ENCODE peak calls at places on chromosome 21, in six cellular contexts. N, X, M, K, I and H are unnamed samples.

GRCh38 chr21:46216132-46216747 is 12.3 kb downstream of the LSS start:
- DNase-seq in N (no peak), X (no peak), M (no peak), K (no peak), I (no peak), H (no peak)

GRCh38 chr21:46069719-46070279 is 28.1 kb upstream of the COL6A2 start:
- DNase-seq in N (no peak), X (no peak), M (no peak), K (no peak), I (no peak), H (peak; percentile 23)

GRCh38 chr21:25512095-25513086 is 94.9 kb downstream of the MRPL39 start:
- DNase-seq in N (no peak), X (no peak), M (no peak), K (no peak), I (no peak), H (no peak)

GRCh38 chr21:42593007-42593814 is 60.2 kb upstream of the PDE9A start:
- DNase-seq in N (peak; percentile 63), X (peak; percentile 80), M (peak; percentile 77), K (peak; percentile 28), I (peak; percentile 58), H (peak; percentile 61)

GRCh38 chr21:41011968-41012367 is 156.0 kb upstream of the BACE2 start:
- DNase-seq in N (no peak), X (no peak), M (no peak), K (no peak), I (no peak), H (peak; percentile 57)

GRCh38 chr21:33477066-33477465 is 2.7 kb downstream of the TMEM50B start:
- DNase-seq in N (no peak), X (no peak), M (no peak), K (no peak), I (no peak), H (no peak)

GRCh38 chr21:8991968-8992621 is 1529.3 kb upstream of the TPTE start:
- DNase-seq in N (no peak), X (no peak), M (peak; percentile 1), K (no peak), I (no peak), H (no peak)

GRCh38 chr21:41956926-41957729 is 3.3 kb upstream of the C2CD2 start:
- DNase-seq in N (no peak), X (peak; percentile 90), M (peak; percentile 83), K (peak; percentile 64), I (no peak), H (no peak)

GRCh38 chr21:20802631-20803260 is 195.5 kb upstream of the NCAM2 start:
- DNase-seq in N (no peak), X (no peak), M (no peak), K (no peak), I (no peak), H (no peak)

GRCh38 chr21:19261731-19262367 is 858.3 kb upstream of the TMPRSS15 start:
- DNase-seq in N (no peak), X (no peak), M (no peak), K (no peak), I (no peak), H (no peak)

GRCh38 chr21:26982767-26983166 is 15.9 kb upstream of the ADAMTS5 start:
- DNase-seq in N (no peak), X (peak; percentile 70), M (peak; percentile 75), K (peak; percentile 51), I (no peak), H (no peak)

GRCh38 chr21:28160378-28160777 is 832.3 kb downstream of the LTN1 start:
- DNase-seq in N (no peak), X (peak; percentile 57), M (no peak), K (peak; percentile 68), I (no peak), H (peak; percentile 19)

GRCh38 chr21:42614391-42614790 is 39.0 kb upstream of the PDE9A start:
- DNase-seq in N (no peak), X (no peak), M (no peak), K (no peak), I (no peak), H (no peak)

GRCh38 chr21:15139881-15140280 is 75.1 kb upstream of the NRIP1 start:
- DNase-seq in N (no peak), X (no peak), M (no peak), K (no peak), I (no peak), H (no peak)

GRCh38 chr21:42002421-42002958 is 7.7 kb downstream of the ZBTB21 start:
- DNase-seq in N (no peak), X (peak; percentile 97), M (peak; percentile 89), K (peak; percentile 68), I (no peak), H (no peak)

GRCh38 chr21:42578034-42578433 is 64.4 kb downstream of the SLC37A1 start:
- DNase-seq in N (no peak), X (no peak), M (no peak), K (no peak), I (no peak), H (no peak)

GRCh38 chr21:41726970-41727783 is 39.7 kb downstream of the RIPK4 start:
- DNase-seq in N (peak; percentile 51), X (peak; percentile 89), M (peak; percentile 87), K (peak; percentile 63), I (peak; percentile 69), H (peak; percentile 79)

GRCh38 chr21:19899645-19900044 is 1098.6 kb upstream of the NCAM2 start:
- DNase-seq in N (no peak), X (no peak), M (no peak), K (no peak), I (no peak), H (no peak)

GRCh38 chr21:40120944-40121575 is 253.8 kb downstream of the PCP4 start:
- DNase-seq in N (no peak), X (peak; percentile 35), M (peak; percentile 53), K (no peak), I (no peak), H (no peak)

GRCh38 chr21:23496729-23497128 is 2110.6 kb downstream of the MRPL39 start:
- DNase-seq in N (no peak), X (no peak), M (no peak), K (no peak), I (no peak), H (no peak)

GRCh38 chr21:23475518-23476189 is 2131.6 kb downstream of the MRPL39 start:
- DNase-seq in N (no peak), X (no peak), M (peak; percentile 21), K (no peak), I (no peak), H (no peak)

GRCh38 chr21:38807987-38808386 is 2.3 kb downstream of the ETS2 start:
- DNase-seq in N (no peak), X (no peak), M (no peak), K (no peak), I (no peak), H (no peak)
- H3K4me3 ChIP-seq in N (peak overlapping the region; percentile 97), X (peak overlapping the region; percentile 82), M (peak overlapping the region; percentile 88), K (peak overlapping the region; percentile 88), I (peak overlapping the region; percentile 93), H (peak overlapping the region; percentile 76)

GRCh38 chr21:44991538-44992483 is 52.0 kb downstream of the SLX9 start:
- DNase-seq in N (no peak), X (no peak), M (no peak), K (no peak), I (no peak), H (peak; percentile 22)

GRCh38 chr21:44990921-44991320 is 51.1 kb downstream of the SLX9 start:
- DNase-seq in N (no peak), X (no peak), M (no peak), K (no peak), I (no peak), H (peak; percentile 40)

GRCh38 chr21:44988607-44989537 is 49.0 kb downstream of the SLX9 start:
- DNase-seq in N (no peak), X (no peak), M (no peak), K (no peak), I (peak; percentile 1), H (peak; percentile 13)

GRCh38 chr21:44989538-44989888 is 49.7 kb downstream of the SLX9 start:
- DNase-seq in N (no peak), X (no peak), M (no peak), K (no peak), I (no peak), H (peak; percentile 59)

GRCh38 chr21:44989943-44990780 is 50.3 kb downstream of the SLX9 start:
- DNase-seq in N (no peak), X (no peak), M (no peak), K (no peak), I (no peak), H (peak; percentile 16)
- H3K4me3 ChIP-seq in N (no peak overlapping the region), X (no peak overlapping the region), M (no peak overlapping the region), K (no peak overlapping the region), I (no peak overlapping the region), H (no peak overlapping the region)

GRCh38 chr21:36699546-36700294 is 805 bp downstream of the SIM2 start:
- DNase-seq in N (no peak), X (peak; percentile 28), M (peak; percentile 29), K (no peak), I (no peak), H (no peak)

GRCh38 chr21:36700295-36700960 is 1.5 kb downstream of the SIM2 start:
- DNase-seq in N (no peak), X (no peak), M (no peak), K (no peak), I (no peak), H (no peak)

GRCh38 chr21:36697473-36698159 is 1.3 kb upstream of the SIM2 start:
- DNase-seq in N (no peak), X (no peak), M (no peak), K (no peak), I (no peak), H (no peak)

GRCh38 chr21:36698160-36699025 is 522 bp upstream of the SIM2 start:
- DNase-seq in N (no peak), X (no peak), M (peak; percentile 73), K (no peak), I (no peak), H (peak; percentile 59)

DNA sequence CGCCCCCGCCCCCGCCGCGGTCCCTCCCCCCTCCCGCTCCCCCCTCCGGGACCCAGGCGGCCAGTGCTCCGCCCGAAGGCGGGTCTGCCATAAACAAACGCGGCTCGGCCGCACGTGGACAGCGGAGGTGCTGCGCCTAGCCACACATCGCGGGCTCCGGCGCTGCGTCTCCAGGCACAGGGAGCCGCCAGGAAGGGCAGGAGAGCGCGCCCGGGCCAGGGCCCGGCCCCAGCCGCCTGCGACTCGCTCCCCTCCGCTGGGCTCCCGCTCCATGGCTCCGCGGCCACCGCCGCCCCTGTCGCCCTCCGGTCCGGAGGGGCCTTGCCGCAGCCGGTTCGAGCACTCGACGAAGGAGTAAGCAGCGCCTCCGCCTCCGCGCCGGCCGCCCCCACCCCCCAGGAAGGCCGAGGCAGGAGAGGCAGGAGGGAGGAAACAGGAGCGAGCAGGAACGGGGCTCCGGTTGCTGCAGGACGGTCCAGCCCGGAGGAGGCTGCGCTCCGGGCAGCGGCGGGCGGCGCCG is at the start of gene SIM2:
- DNase-seq in N (no peak), X (peak; percentile 53), M (peak; percentile 92), K (no peak), I (no peak), H (no peak)
- H3K4me3 ChIP-seq in N (peak within 1 kb of the TSS; percentile 44), X (peak within 1 kb of the TSS; percentile 33), M (peak within 1 kb of the TSS; percentile 95), K (peak within 1 kb of the TSS; percentile 28), I (peak within 1 kb of the TSS; percentile 69), H (peak within 1 kb of the TSS; percentile 72)

DNA sequence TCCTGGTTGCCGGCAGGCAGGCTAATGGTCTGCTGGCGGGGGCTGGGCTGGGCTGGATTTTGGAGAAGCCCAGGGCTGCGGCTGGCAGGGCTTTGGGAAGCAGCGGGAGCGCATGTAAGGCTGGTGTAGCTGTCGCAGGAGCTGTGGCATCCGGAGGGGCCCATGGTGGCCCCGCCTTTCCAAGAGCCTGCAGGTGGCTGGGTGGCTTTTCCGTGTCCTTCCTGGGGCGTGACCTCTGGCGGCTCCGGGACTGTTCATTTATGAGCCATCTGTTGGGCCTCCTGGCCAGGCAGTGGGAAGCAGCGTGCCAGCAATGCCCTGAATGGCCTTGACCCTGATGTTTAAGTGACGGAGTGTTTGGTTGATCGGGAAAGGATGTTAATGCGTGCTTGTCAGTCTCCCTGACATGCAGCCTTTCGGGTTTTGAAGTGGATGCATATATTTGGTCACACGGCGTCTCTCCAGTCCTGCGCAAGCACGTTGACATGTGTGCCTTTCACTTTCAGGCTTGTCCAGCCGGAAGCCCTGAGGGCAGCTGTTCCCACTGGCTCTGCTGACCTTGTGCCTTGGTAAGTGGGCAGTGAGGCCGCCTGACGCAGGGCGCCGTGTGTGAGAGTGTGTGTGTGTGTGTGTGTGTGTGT is 38.5 kb downstream of the AGPAT3 start:
- DNase-seq in N (no peak), X (no peak), M (no peak), K (no peak), I (peak; percentile 52), H (peak; percentile 66)
- H3K4me3 ChIP-seq in N (no peak overlapping the region), X (no peak overlapping the region), M (no peak overlapping the region), K (no peak overlapping the region), I (peak overlapping the region; percentile 31), H (peak overlapping the region; percentile 17)